ENCODE peak calls at places on chromosomes 4 and X, in four cellular contexts. O, J, R and D are unnamed samples.

GRCh38 chrX:41110801-41111625 is 25.8 kb downstream of the USP9X start:
- DNase-seq in O (no peak), J (no peak), R (no peak), D (peak)

GRCh38 chrX:100719139-100719538 is 12.8 kb downstream of the SYTL4 start:
- DNase-seq in O (no peak), J (no peak), R (no peak), D (no peak)

GRCh38 chr4:113587640-113588275 is 173.8 kb downstream of the CAMK2D start:
- DNase-seq in O (no peak), J (no peak), R (no peak), D (no peak)

GRCh38 chr4:41620594-41621256 is 82.8 kb downstream of the LIMCH1 start:
- DNase-seq in O (peak), J (no peak), R (no peak), D (no peak)

GRCh38 chr4:117324851-117325491 is 239.6 kb upstream of the TRAM1L1 start:
- DNase-seq in O (no peak), J (no peak), R (peak), D (no peak)

GRCh38 chr4:74618659-74619058 is 173.7 kb downstream of the AREG start:
- DNase-seq in O (no peak), J (no peak), R (no peak), D (no peak)

GRCh38 chr4:73764513-73764912 is 24.1 kb downstream of the CXCL8 start:
- DNase-seq in O (no peak), J (no peak), R (no peak), D (no peak)

GRCh38 chr4:152957437-152958185 is 21.5 kb downstream of the FHDC1 start:
- DNase-seq in O (no peak), J (no peak), R (no peak), D (no peak)

GRCh38 chr4:185500035-185500434 is 28.5 kb upstream of the CCDC110 start:
- DNase-seq in O (no peak), J (no peak), R (no peak), D (no peak)

GRCh38 chrX:148298737-148299136 is 201.7 kb upstream of the AFF2 start:
- DNase-seq in O (no peak), J (no peak), R (no peak), D (no peak)